ENCODE peak calls at places on chromosomes 12 and 14, in seven cellular contexts. X is EL, Z is NCI-H2081, A is anterior cingulate cortex, J is substantia nigra, Q is SHP77, S is HEK293T. Y is an unnamed sample.

GRCh38 chr14:53193193-53193592 is 40.1 kb upstream of the DDHD1 start:
- DNase-seq in X (peak), Z (no peak), A (no peak), J (no peak), Q (no peak), S (no peak), Y (no peak)

GRCh38 chr14:21107360-21107781 is 6.5 kb downstream of the TMEM253 start:
- DNase-seq in X (no peak), Z (no peak), A (no peak), J (no peak), Q (no peak), S (no peak), Y (no peak)

GRCh38 chr12:7989827-7990491 is 42.6 kb upstream of the FOXJ2 start:
- DNase-seq in X (no peak), Z (no peak), A (no peak), J (no peak), Q (no peak), S (no peak), Y (no peak)

GRCh38 chr14:94138256-94138655 is 8.9 kb upstream of the IFI27L2 start:
- DNase-seq in X (no peak), Z (no peak), A (no peak), J (no peak), Q (no peak), S (no peak), Y (no peak)

GRCh38 chr12:12461281-12461922 is 101.3 kb downstream of the DUSP16 start:
- DNase-seq in X (no peak), Z (no peak), A (no peak), J (no peak), Q (no peak), S (no peak), Y (no peak)

GRCh38 chr14:104343690-104344640 is 205.6 kb downstream of the KIF26A start:
- DNase-seq in X (no peak), Z (no peak), A (no peak), J (no peak), Q (no peak), S (no peak), Y (no peak)

GRCh38 chr12:3202734-3203446 is 125.7 kb downstream of the TSPAN9 start:
- DNase-seq in X (peak), Z (no peak), A (no peak), J (peak), Q (no peak), S (peak), Y (peak)

GRCh38 chr12:70389678-70390077 is 23.6 kb downstream of the KCNMB4 start:
- DNase-seq in X (no peak), Z (no peak), A (no peak), J (no peak), Q (no peak), S (no peak), Y (no peak)

GRCh38 chr14:89650077-89650978 is 233.3 kb upstream of the FOXN3 start:
- DNase-seq in X (peak), Z (no peak), A (no peak), J (no peak), Q (no peak), S (no peak), Y (no peak)

GRCh38 chr14:24605435-24606190 is 3.9 kb downstream of the GZMH start:
- DNase-seq in X (peak), Z (peak), A (no peak), J (no peak), Q (peak), S (peak), Y (no peak)

GRCh38 chr14:91261115-91261514 is 16.6 kb upstream of the GPR68 start:
- DNase-seq in X (no peak), Z (no peak), A (no peak), J (no peak), Q (no peak), S (no peak), Y (no peak)

GRCh38 chr12:93514853-93515252 is 47.5 kb downstream of the MRPL42 start:
- DNase-seq in X (peak), Z (no peak), A (no peak), J (no peak), Q (no peak), S (no peak), Y (no peak)

GRCh38 chr14:70754989-70755388 is 54.3 kb downstream of the MAP3K9 start:
- DNase-seq in X (peak), Z (no peak), A (no peak), J (no peak), Q (no peak), S (no peak), Y (no peak)

GRCh38 chr14:67618617-67619063 is 1.1 kb upstream of the ARG2 start:
- DNase-seq in X (peak), Z (peak), A (no peak), J (no peak), Q (peak), S (peak), Y (no peak)

Y was measured in mesothelial cell of epicardium.